ENCODE peak calls at places on chromosomes 13 and 19, in five cellular contexts. One of them, this sample, is unnamed.
A peak's percentile ranks its signal among the peaks of the same experiment; 100 is the strongest.

GRCh38 chr13:23087884-23088283 is 92.9 kb upstream of the SGCG start:
- DNase-seq in mammary epithelial cell: no peak
- DNase-seq in psoas muscle: no peak
- DNase-seq in heart right ventricle: no peak
- DNase-seq in left ventricle myocardium inferior: no peak
- DNase-seq in this sample: no peak

GRCh38 chr13:110535526-110535925 is 26.0 kb downstream of the RAB20 start:
- DNase-seq in mammary epithelial cell: no peak
- DNase-seq in psoas muscle: no peak
- DNase-seq in heart right ventricle: no peak
- DNase-seq in left ventricle myocardium inferior: no peak
- DNase-seq in this sample: no peak

GRCh38 chr13:100725472-100725871 is 50.9 kb upstream of the TMTC4 start:
- DNase-seq in mammary epithelial cell: no peak
- DNase-seq in psoas muscle: no peak
- DNase-seq in heart right ventricle: no peak
- DNase-seq in left ventricle myocardium inferior: no peak
- DNase-seq in this sample: no peak

GRCh38 chr13:109366521-109366920 is 419.9 kb downstream of the IRS2 start:
- DNase-seq in mammary epithelial cell: no peak
- DNase-seq in psoas muscle: no peak
- DNase-seq in heart right ventricle: no peak
- DNase-seq in left ventricle myocardium inferior: no peak
- DNase-seq in this sample: no peak

GRCh38 chr13:36183901-36184300 is 30.5 kb downstream of the SOHLH2 start:
- DNase-seq in mammary epithelial cell: no peak
- DNase-seq in psoas muscle: no peak
- DNase-seq in heart right ventricle: no peak
- DNase-seq in left ventricle myocardium inferior: no peak
- DNase-seq in this sample: no peak

GRCh38 chr13:26727633-26728032 is 33.0 kb downstream of the GPR12 start:
- DNase-seq in mammary epithelial cell: peak; percentile 5
- DNase-seq in psoas muscle: no peak
- DNase-seq in heart right ventricle: no peak
- DNase-seq in left ventricle myocardium inferior: no peak
- DNase-seq in this sample: peak; percentile 23

GRCh38 chr19:6802336-6803035 is 30.0 kb downstream of the VAV1 start:
- DNase-seq in mammary epithelial cell: no peak
- DNase-seq in psoas muscle: peak; percentile 27
- DNase-seq in heart right ventricle: peak; percentile 10
- DNase-seq in left ventricle myocardium inferior: peak; percentile 30
- DNase-seq in this sample: no peak

GRCh38 chr13:33633701-33634525 is 184.0 kb upstream of the RFC3 start:
- DNase-seq in mammary epithelial cell: peak; percentile 93
- DNase-seq in psoas muscle: no peak
- DNase-seq in heart right ventricle: no peak
- DNase-seq in left ventricle myocardium inferior: no peak
- DNase-seq in this sample: peak; percentile 100

GRCh38 chr13:29508130-29508873 is 87.2 kb downstream of the SLC7A1 start:
- DNase-seq in mammary epithelial cell: peak; percentile 42
- DNase-seq in psoas muscle: peak; percentile 83
- DNase-seq in heart right ventricle: peak; percentile 87
- DNase-seq in left ventricle myocardium inferior: peak; percentile 82
- DNase-seq in this sample: peak; percentile 45

GRCh38 chr13:21517576-21517975 is 58.5 kb upstream of the ZDHHC20 start:
- DNase-seq in mammary epithelial cell: no peak
- DNase-seq in psoas muscle: no peak
- DNase-seq in heart right ventricle: no peak
- DNase-seq in left ventricle myocardium inferior: no peak
- DNase-seq in this sample: no peak

GRCh38 chr19:40129425-40129824 is 38.7 kb upstream of the ZNF780A start:
- DNase-seq in mammary epithelial cell: no peak
- DNase-seq in psoas muscle: no peak
- DNase-seq in heart right ventricle: no peak
- DNase-seq in left ventricle myocardium inferior: no peak
- DNase-seq in this sample: no peak

GRCh38 chr19:55452381-55453325 is 8.8 kb downstream of the ISOC2 start:
- DNase-seq in mammary epithelial cell: peak; percentile 40
- DNase-seq in psoas muscle: peak; percentile 76
- DNase-seq in heart right ventricle: peak; percentile 80
- DNase-seq in left ventricle myocardium inferior: peak; percentile 66
- DNase-seq in this sample: no peak

GRCh38 chr19:31127132-31127967 is 221.9 kb downstream of the TSHZ3 start:
- DNase-seq in mammary epithelial cell: peak; percentile 23
- DNase-seq in psoas muscle: no peak
- DNase-seq in heart right ventricle: no peak
- DNase-seq in left ventricle myocardium inferior: no peak
- DNase-seq in this sample: peak; percentile 67

GRCh38 chr13:65660696-65661095 is 1569.4 kb downstream of the PCDH9 start:
- DNase-seq in mammary epithelial cell: no peak
- DNase-seq in psoas muscle: no peak
- DNase-seq in heart right ventricle: no peak
- DNase-seq in left ventricle myocardium inferior: no peak
- DNase-seq in this sample: no peak

GRCh38 chr13:49641810-49642291 is 13.5 kb downstream of the ARL11 start:
- DNase-seq in mammary epithelial cell: peak; percentile 91
- DNase-seq in psoas muscle: peak; percentile 45
- DNase-seq in heart right ventricle: no peak
- DNase-seq in left ventricle myocardium inferior: peak; percentile 46
- DNase-seq in this sample: peak; percentile 88

GRCh38 chr19:7973883-7974282 is 30.4 kb upstream of the TIMM44 start:
- DNase-seq in mammary epithelial cell: no peak
- DNase-seq in psoas muscle: peak; percentile 66
- DNase-seq in heart right ventricle: peak; percentile 81
- DNase-seq in left ventricle myocardium inferior: peak; percentile 80
- DNase-seq in this sample: no peak

GRCh38 chr13:43220873-43221578 is 197.6 kb downstream of the DNAJC15 start:
- DNase-seq in mammary epithelial cell: no peak
- DNase-seq in psoas muscle: no peak
- DNase-seq in heart right ventricle: no peak
- DNase-seq in left ventricle myocardium inferior: no peak
- DNase-seq in this sample: no peak

GRCh38 chr19:48154003-48154402 is 16.1 kb downstream of the LIG1 start:
- DNase-seq in mammary epithelial cell: no peak
- DNase-seq in psoas muscle: no peak
- DNase-seq in heart right ventricle: no peak
- DNase-seq in left ventricle myocardium inferior: no peak
- DNase-seq in this sample: no peak

GRCh38 chr13:96710166-96710866 is 284.0 kb downstream of the OXGR1 start:
- DNase-seq in mammary epithelial cell: no peak
- DNase-seq in psoas muscle: no peak
- DNase-seq in heart right ventricle: no peak
- DNase-seq in left ventricle myocardium inferior: no peak
- DNase-seq in this sample: no peak

GRCh38 chr13:40780822-40781401 is 8.5 kb upstream of the SLC25A15 start:
- DNase-seq in mammary epithelial cell: no peak
- DNase-seq in psoas muscle: no peak
- DNase-seq in heart right ventricle: no peak
- DNase-seq in left ventricle myocardium inferior: no peak
- DNase-seq in this sample: no peak

GRCh38 chr19:30421571-30421970 is 49.4 kb downstream of the ZNF536 start:
- DNase-seq in mammary epithelial cell: no peak
- DNase-seq in psoas muscle: no peak
- DNase-seq in heart right ventricle: no peak
- DNase-seq in left ventricle myocardium inferior: no peak
- DNase-seq in this sample: no peak

GRCh38 chr13:50991624-50992610 is 82.3 kb downstream of the RNASEH2B start:
- DNase-seq in mammary epithelial cell: no peak
- DNase-seq in psoas muscle: no peak
- DNase-seq in heart right ventricle: no peak
- DNase-seq in left ventricle myocardium inferior: no peak
- DNase-seq in this sample: no peak

GRCh38 chr19:40604647-40605200 is 3.6 kb downstream of the LTBP4 start:
- DNase-seq in mammary epithelial cell: peak; percentile 41
- DNase-seq in psoas muscle: no peak
- DNase-seq in heart right ventricle: peak; percentile 40
- DNase-seq in left ventricle myocardium inferior: no peak
- DNase-seq in this sample: no peak

GRCh38 chr19:4094291-4094690 is 27.6 kb upstream of the ZBTB7A start:
- DNase-seq in mammary epithelial cell: no peak
- DNase-seq in psoas muscle: no peak
- DNase-seq in heart right ventricle: no peak
- DNase-seq in left ventricle myocardium inferior: no peak
- DNase-seq in this sample: no peak

GRCh38 chr19:4095488-4095844 is 28.5 kb downstream of the MAP2K2 start:
- DNase-seq in mammary epithelial cell: no peak
- DNase-seq in psoas muscle: no peak
- DNase-seq in heart right ventricle: no peak
- DNase-seq in left ventricle myocardium inferior: no peak
- DNase-seq in this sample: no peak

GRCh38 chr19:4094761-4095487 is 28.2 kb upstream of the ZBTB7A start:
- DNase-seq in mammary epithelial cell: no peak
- DNase-seq in psoas muscle: no peak
- DNase-seq in heart right ventricle: no peak
- DNase-seq in left ventricle myocardium inferior: no peak
- DNase-seq in this sample: no peak

GRCh38 chr19:4096049-4096892 is 27.7 kb downstream of the MAP2K2 start:
- DNase-seq in mammary epithelial cell: no peak
- DNase-seq in psoas muscle: no peak
- DNase-seq in heart right ventricle: no peak
- DNase-seq in left ventricle myocardium inferior: no peak
- DNase-seq in this sample: no peak

GRCh38 chr19:4093643-4094175 is 27.0 kb upstream of the ZBTB7A start:
- DNase-seq in mammary epithelial cell: no peak
- DNase-seq in psoas muscle: no peak
- DNase-seq in heart right ventricle: no peak
- DNase-seq in left ventricle myocardium inferior: no peak
- DNase-seq in this sample: no peak
- H3K4me1 ChIP-seq in mammary epithelial cell: no peaks in the 10 kb centered on the region
- H3K4me1 ChIP-seq in psoas muscle: peaks cover 15% of the 10 kb centered on the region
- H3K4me1 ChIP-seq in heart right ventricle: peaks cover 26% of the 10 kb centered on the region
- H3K4me1 ChIP-seq in left ventricle myocardium inferior: peaks cover 22% of the 10 kb centered on the region
- H3K4me1 ChIP-seq in this sample: no peaks in the 10 kb centered on the region

GRCh38 chr13:98223741-98224140 is 46.7 kb upstream of the RNF113B start:
- DNase-seq in mammary epithelial cell: no peak
- DNase-seq in psoas muscle: no peak
- DNase-seq in heart right ventricle: no peak
- DNase-seq in left ventricle myocardium inferior: no peak
- DNase-seq in this sample: no peak
- H3K27ac ChIP-seq in mammary epithelial cell: no peak overlapping the region
- H3K27ac ChIP-seq in psoas muscle: no peak overlapping the region
- H3K27ac ChIP-seq in heart right ventricle: no peak overlapping the region
- H3K27ac ChIP-seq in left ventricle myocardium inferior: no peak overlapping the region
- H3K27ac ChIP-seq in this sample: no peak overlapping the region

GRCh38 chr13:45361596-45362206 is 20.7 kb upstream of the TPT1 start:
- DNase-seq in mammary epithelial cell: peak; percentile 91
- DNase-seq in psoas muscle: no peak
- DNase-seq in heart right ventricle: no peak
- DNase-seq in left ventricle myocardium inferior: no peak
- DNase-seq in this sample: peak; percentile 81

GRCh38 chr13:45364876-45365557 is 24.0 kb upstream of the TPT1 start:
- DNase-seq in mammary epithelial cell: no peak
- DNase-seq in psoas muscle: no peak
- DNase-seq in heart right ventricle: no peak
- DNase-seq in left ventricle myocardium inferior: no peak
- DNase-seq in this sample: no peak

GRCh38 chr13:45367358-45367757 is 26.4 kb upstream of the TPT1 start:
- DNase-seq in mammary epithelial cell: peak; percentile 99
- DNase-seq in psoas muscle: peak; percentile 56
- DNase-seq in heart right ventricle: peak; percentile 24
- DNase-seq in left ventricle myocardium inferior: peak; percentile 28
- DNase-seq in this sample: peak; percentile 96

GRCh38 chr13:45365558-45365885 is 24.5 kb upstream of the TPT1 start:
- DNase-seq in mammary epithelial cell: peak; percentile 35
- DNase-seq in psoas muscle: no peak
- DNase-seq in heart right ventricle: no peak
- DNase-seq in left ventricle myocardium inferior: no peak
- DNase-seq in this sample: no peak

GRCh38 chr13:45362939-45363338 is 22.0 kb upstream of the TPT1 start:
- DNase-seq in mammary epithelial cell: no peak
- DNase-seq in psoas muscle: no peak
- DNase-seq in heart right ventricle: no peak
- DNase-seq in left ventricle myocardium inferior: no peak
- DNase-seq in this sample: no peak
- TF ChIP-seq CTCF in mammary epithelial cell: peak; percentile 2
- TF ChIP-seq CTCF in psoas muscle: no peak
- TF ChIP-seq CTCF in heart right ventricle: no peak
- TF ChIP-seq CTCF in left ventricle myocardium inferior: no peak
- TF ChIP-seq CTCF in this sample: peak; percentile 25

GRCh38 chr19:18419699-18420460 is 682 bp downstream of the SSBP4 start:
- DNase-seq in mammary epithelial cell: no peak
- DNase-seq in psoas muscle: peak; percentile 51
- DNase-seq in heart right ventricle: no peak
- DNase-seq in left ventricle myocardium inferior: no peak
- DNase-seq in this sample: no peak
- H3K4me1 ChIP-seq in mammary epithelial cell: peaks cover 27% of the 10 kb centered on the region
- H3K4me1 ChIP-seq in psoas muscle: peaks cover 44% of the 10 kb centered on the region
- H3K4me1 ChIP-seq in heart right ventricle: peaks cover 87% of the 10 kb centered on the region
- H3K4me1 ChIP-seq in left ventricle myocardium inferior: peaks cover 83% of the 10 kb centered on the region
- H3K4me1 ChIP-seq in this sample: peaks cover 5% of the 10 kb centered on the region

DNA sequence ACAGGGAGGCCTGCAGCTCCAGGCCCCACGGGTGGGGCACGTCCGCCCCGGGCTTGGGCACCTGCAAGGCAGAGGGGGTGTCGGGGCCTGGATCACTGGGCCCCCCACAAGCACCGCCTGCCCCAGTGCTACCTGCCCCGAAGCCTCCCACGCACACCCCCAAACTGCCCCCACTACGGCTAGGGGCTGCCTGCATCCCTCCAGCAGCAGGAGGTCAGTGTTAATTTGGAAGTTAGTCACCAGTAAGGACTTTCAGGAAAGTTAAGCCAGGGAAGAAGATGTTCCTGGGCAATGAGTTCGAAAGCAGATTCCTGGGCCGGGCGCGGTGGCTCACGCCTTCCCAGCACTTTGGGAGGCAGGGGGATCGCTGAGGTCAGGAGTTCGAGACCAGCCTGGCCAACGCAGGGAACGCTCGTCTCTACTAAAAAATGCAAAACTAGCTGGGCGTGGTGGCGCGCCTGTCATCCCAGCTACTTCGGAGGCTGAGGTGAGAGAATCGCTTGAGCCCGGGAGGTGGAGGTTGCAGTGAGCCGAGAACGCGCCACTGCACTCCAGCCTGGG is 5.5 kb downstream of the PEAK3 start:
- DNase-seq in mammary epithelial cell: no peak
- DNase-seq in psoas muscle: no peak
- DNase-seq in heart right ventricle: no peak
- DNase-seq in left ventricle myocardium inferior: no peak
- DNase-seq in this sample: no peak
- H3K27ac ChIP-seq in mammary epithelial cell: no peak overlapping the region
- H3K27ac ChIP-seq in psoas muscle: no peak overlapping the region
- H3K27ac ChIP-seq in heart right ventricle: no peak overlapping the region
- H3K27ac ChIP-seq in left ventricle myocardium inferior: peak overlapping the region; percentile 56
- H3K27ac ChIP-seq in this sample: no peak overlapping the region

This sample was measured in foreskin keratinocyte.